ENCODE peak calls at places on chromosome 19, in six cellular contexts. O is breast epithelium, Q is body of pancreas, R is A549, F is IMR-90, M is K562. Y is an unnamed sample.

GRCh38 chr19:48393559-48394330 is at the start of gene GRIN2D:
- DNase-seq in F (peak), R (peak), O (no peak), M (peak), Q (no peak), Y (no peak)

GRCh38 chr19:38670921-38671398 is 23.5 kb downstream of the ACTN4 start:
- DNase-seq in M (no peak), O (no peak), R (peak), Q (no peak), F (no peak), Y (no peak)

GRCh38 chr19:45766293-45766918 is 2.6 kb downstream of the SIX5 start:
- DNase-seq in Q (peak), O (no peak), F (no peak), M (no peak), R (no peak), Y (no peak)

GRCh38 chr19:9945319-9945966 is 9.1 kb upstream of the OLFM2 start:
- DNase-seq in O (peak), R (peak), M (peak), Q (peak), F (peak), Y (peak)

GRCh38 chr19:45419396-45419795 is 4.3 kb downstream of the ERCC1 start:
- DNase-seq in M (no peak), F (no peak), R (no peak), Q (peak), O (no peak), Y (no peak)

GRCh38 chr19:46945668-46946067 is 74.0 kb upstream of the NPAS1 start:
- DNase-seq in Q (no peak), R (no peak), M (no peak), F (no peak), O (no peak), Y (no peak)

GRCh38 chr19:22945560-22945959 is 57.4 kb downstream of the ZNF728 start:
- DNase-seq in F (peak), Q (no peak), R (peak), O (no peak), M (peak), Y (no peak)

GRCh38 chr19:51006406-51006805 is 5.0 kb upstream of the KLK8 start:
- DNase-seq in O (no peak), R (no peak), F (no peak), M (no peak), Q (no peak), Y (no peak)

GRCh38 chr19:49448432-49448786 is 3.2 kb downstream of the PIH1D1 start:
- DNase-seq in O (no peak), M (no peak), Q (no peak), F (no peak), R (no peak), Y (no peak)

GRCh38 chr19:34145741-34146202 is 26.5 kb upstream of the LSM14A start:
- DNase-seq in O (no peak), F (peak), M (peak), R (peak), Q (peak), Y (peak)

GRCh38 chr19:38394488-38394887 is 6.0 kb downstream of the SPRED3 start:
- DNase-seq in O (no peak), M (no peak), Q (no peak), R (no peak), F (no peak), Y (no peak)

GRCh38 chr19:38211206-38211605 is 12.8 kb downstream of the DPF1 start:
- DNase-seq in F (no peak), R (no peak), Q (no peak), O (no peak), M (peak), Y (no peak)

GRCh38 chr19:30386551-30387143 is 14.5 kb downstream of the ZNF536 start:
- DNase-seq in R (no peak), M (no peak), F (no peak), Q (no peak), O (no peak), Y (no peak)

GRCh38 chr19:46366620-46367277 is 19.9 kb downstream of the PPP5C start:
- DNase-seq in R (no peak), F (no peak), M (no peak), Q (no peak), O (no peak), Y (peak)

GRCh38 chr19:23070353-23070781 is 46.5 kb upstream of the ZNF730 start:
- DNase-seq in Q (peak), M (peak), R (peak), F (peak), O (peak), Y (no peak)

GRCh38 chr19:888615-889385 is 4.2 kb downstream of the MED16 start:
- DNase-seq in R (no peak), Q (no peak), O (no peak), F (no peak), M (peak), Y (no peak)

GRCh38 chr19:18951721-18952281 is 10.8 kb upstream of the HOMER3 start:
- DNase-seq in Q (no peak), R (peak), M (no peak), F (no peak), O (no peak), Y (no peak)

GRCh38 chr19:9115307-9115813 is at the start of gene OR7G1:
- DNase-seq in O (no peak), R (no peak), M (no peak), Q (no peak), F (no peak), Y (no peak)

GRCh38 chr19:29806098-29806866 is 5.5 kb upstream of the CCNE1 start:
- DNase-seq in O (no peak), Q (no peak), R (peak), F (peak), M (peak), Y (peak)

GRCh38 chr19:40356681-40357595 is 8.4 kb downstream of the PLD3 start:
- DNase-seq in R (no peak), O (no peak), M (no peak), F (peak), Q (no peak), Y (no peak)
- TF ChIP-seq POLR2A in R (no peak), O (no peak), M (no peak), F (no peak), Q (no peak), Y (no peak)

GRCh38 chr19:7898967-7899366 is 4.7 kb upstream of the MAP2K7 start:
- DNase-seq in O (no peak), R (no peak), M (no peak), Q (no peak), F (no peak), Y (no peak)
- TF ChIP-seq CTCF in O (no peak), R (no peak), M (no peak), Q (no peak), F (no peak), Y (no peak)

GRCh38 chr19:13024958-13025653 is 29.8 kb downstream of the NFIX start:
- DNase-seq in M (no peak), R (no peak), Q (no peak), F (no peak), O (no peak), Y (no peak)
- TF ChIP-seq POLR2A in M (no peak), R (no peak), Q (no peak), F (no peak), O (no peak), Y (no peak)

GRCh38 chr19:17103177-17103576 is 27.6 kb downstream of the MYO9B start:
- DNase-seq in Q (no peak), R (peak), O (no peak), M (peak), F (peak), Y (peak)
- TF ChIP-seq CTCF in Q (no peak), R (peak), O (peak), M (peak), F (peak), Y (peak)

DNA sequence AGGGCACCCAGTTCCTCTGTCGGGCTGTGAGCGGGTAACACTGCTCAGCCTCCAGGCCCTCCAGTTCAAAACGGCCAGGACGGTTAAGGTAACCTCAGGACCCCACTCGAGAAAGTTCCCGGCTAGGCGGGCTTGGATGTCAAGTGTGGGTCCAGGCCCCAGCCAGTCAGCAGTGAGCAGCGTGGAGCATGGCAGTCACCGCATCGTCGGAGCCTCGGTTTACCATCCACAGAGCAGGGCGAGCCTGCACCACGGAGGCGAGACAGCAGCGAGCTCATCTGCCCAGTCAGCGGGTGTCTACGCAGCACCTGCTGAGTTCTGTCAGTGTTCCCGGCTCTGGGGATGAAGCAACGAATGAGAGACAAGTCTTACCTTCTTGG is 8.0 kb upstream of the CNOT3 start:
- DNase-seq in F (no peak), M (no peak), Q (no peak), R (no peak), O (no peak), Y (no peak)
- TF ChIP-seq POLR2A in F (no peak), M (no peak), Q (no peak), R (no peak), O (no peak), Y (no peak)

GRCh38 chr19:3368848-3369336 is 2.5 kb downstream of the NFIC start:
- DNase-seq in M (no peak), O (no peak), Q (no peak), F (peak), R (no peak), Y (no peak)

GRCh38 chr19:3368441-3368795 is 2.0 kb downstream of the NFIC start:
- DNase-seq in R (no peak), F (no peak), Q (no peak), M (no peak), O (no peak), Y (no peak)

GRCh38 chr19:3370214-3370720 is 3.9 kb downstream of the NFIC start:
- DNase-seq in O (no peak), R (no peak), F (no peak), M (no peak), Q (no peak), Y (peak)

GRCh38 chr19:3370728-3371591 is 4.6 kb downstream of the NFIC start:
- DNase-seq in O (no peak), F (no peak), M (no peak), R (no peak), Q (no peak), Y (no peak)

DNA sequence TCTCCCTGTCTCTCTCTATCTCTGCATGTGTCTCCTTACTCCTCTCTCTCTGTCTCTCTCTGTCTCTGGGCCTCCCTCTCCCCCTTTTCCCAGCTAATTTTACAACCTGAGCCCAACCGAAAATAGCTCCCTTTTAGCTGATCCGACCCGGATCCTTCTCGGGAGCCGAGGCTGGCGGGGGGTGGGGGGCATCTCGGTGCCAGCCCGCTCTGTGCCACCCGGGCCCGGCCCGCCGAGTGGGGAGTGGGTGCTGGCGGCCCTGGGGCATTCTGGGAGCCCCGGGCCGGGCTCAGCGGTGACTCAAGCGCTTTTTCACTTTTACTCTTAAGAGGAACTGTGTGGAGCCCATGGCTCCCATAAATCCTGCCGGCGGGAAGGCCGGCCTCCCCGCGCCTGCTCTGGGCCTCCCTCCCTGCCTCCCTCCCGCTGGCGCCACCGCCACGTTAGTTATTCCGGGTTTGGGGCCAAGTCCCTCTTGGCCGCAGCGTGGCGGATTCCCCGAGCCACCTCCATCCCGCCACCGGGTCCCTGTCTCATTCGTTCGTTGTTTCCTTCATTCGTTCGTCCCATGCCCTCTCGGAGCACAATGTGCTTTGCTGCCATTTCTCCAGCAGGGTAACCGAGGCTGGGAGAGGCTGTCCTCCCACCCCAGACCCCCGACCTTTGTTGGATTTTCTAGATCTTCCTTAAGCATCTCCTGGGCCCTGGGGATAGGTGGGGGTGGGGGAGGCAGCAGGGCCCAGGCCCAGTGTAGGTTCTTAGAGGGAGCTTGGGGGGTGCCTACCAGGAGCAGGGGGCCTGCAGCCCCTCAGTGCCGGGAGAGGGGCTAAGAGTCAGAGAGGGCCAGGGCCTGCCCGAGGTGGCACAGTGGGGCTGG is 3.2 kb downstream of the NFIC start:
- DNase-seq in F (peak), R (no peak), M (no peak), O (no peak), Q (peak), Y (peak)
- TF ChIP-seq CTCF in F (no peak), R (no peak), M (no peak), O (no peak), Q (no peak), Y (no peak)

GRCh38 chr19:14333101-14333871 is 48.0 kb upstream of the ADGRE5 start:
- DNase-seq in O (no peak), Q (no peak), F (no peak), R (peak), M (peak), Y (no peak)
- TF ChIP-seq POLR2A in O (no peak), Q (no peak), F (no peak), R (no peak), M (no peak), Y (no peak)

DNA sequence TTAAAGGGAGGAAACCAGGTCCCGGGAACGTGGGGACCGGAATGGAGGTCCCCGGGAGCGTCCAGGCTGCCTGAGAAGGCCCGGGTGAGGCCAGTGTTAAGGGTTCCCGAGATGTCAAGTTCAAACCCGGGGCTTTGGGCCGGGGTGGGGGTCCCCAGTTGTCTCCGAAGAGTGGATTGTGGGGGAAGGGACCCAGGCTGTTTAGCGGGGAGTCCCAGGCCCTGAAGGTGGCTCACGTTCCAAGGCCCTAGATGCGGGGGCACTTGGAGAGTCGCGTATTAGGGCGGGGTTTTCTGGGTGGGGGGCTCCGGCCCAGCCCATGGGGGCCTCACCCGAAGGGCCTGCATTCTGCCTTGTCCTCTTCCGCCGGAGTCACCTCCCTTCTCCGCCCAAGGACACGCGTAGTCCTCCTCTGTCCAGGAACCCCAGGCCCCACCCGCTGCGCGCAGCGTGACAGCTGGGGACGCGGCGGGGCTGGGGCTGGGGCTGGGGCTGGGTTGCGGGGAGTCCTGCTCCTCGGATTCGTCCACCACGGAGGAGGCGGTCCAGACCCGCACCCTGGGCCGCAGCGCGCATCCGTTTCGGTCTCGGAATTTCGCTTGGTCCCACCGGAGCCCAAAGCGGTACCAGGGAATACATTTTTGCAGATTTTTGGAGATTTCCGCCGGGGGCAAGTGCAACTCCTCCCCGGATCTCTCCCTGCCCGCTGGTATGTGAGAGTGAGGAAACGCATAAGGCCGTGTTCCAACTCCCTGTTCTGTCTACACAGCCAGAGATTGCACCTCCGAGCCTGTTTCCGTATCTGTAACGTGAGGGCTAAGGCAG is at the start of gene COX7A1:
- DNase-seq in O (peak), R (no peak), M (peak), Q (peak), F (no peak), Y (peak)
- TF ChIP-seq CTCF in O (no peak), R (no peak), M (no peak), Q (no peak), F (no peak), Y (no peak)

GRCh38 chr19:4638828-4639530 is at the start of gene TNFAIP8L1:
- DNase-seq in Q (peak), M (peak), F (peak), O (peak), R (peak), Y (peak)
- TF ChIP-seq POLR2A in Q (no peak), M (no peak), F (peak), O (no peak), R (no peak), Y (no peak)

Y was measured in adrenal gland.